ENCODE peak calls at places on chromosomes 7 and 10, in four cellular contexts. W is cardiac septum, I is neural crest cell, O is activated T-cell treated with anti-CD3 and anti-CD28 coated beads for 1 hour. J is an unnamed sample.

GRCh38 chr7:35505031-35505430 is 189.9 kb downstream of the HERPUD2 start:
- DNase-seq in W (no peak), I (no peak), O (no peak), J (no peak)

GRCh38 chr10:117175215-117175900 is 21.9 kb upstream of the KCNK18 start:
- DNase-seq in W (no peak), I (no peak), O (no peak), J (no peak)

GRCh38 chr7:151017953-151018420 is 6.3 kb downstream of the ATG9B start:
- DNase-seq in W (peak; percentile 87), I (peak; percentile 97), O (peak; percentile 77), J (peak; percentile 75)

GRCh38 chr10:74821501-74821900 is 4.9 kb upstream of the KAT6B start:
- DNase-seq in W (no peak), I (no peak), O (no peak), J (no peak)

GRCh38 chr7:78095549-78095948 is 297.0 kb downstream of the PHTF2 start:
- DNase-seq in W (no peak), I (no peak), O (no peak), J (no peak)

GRCh38 chr7:105779856-105780815 is 96.3 kb downstream of the ATXN7L1 start:
- DNase-seq in W (no peak), I (no peak), O (no peak), J (no peak)

GRCh38 chr7:99864041-99864440 is 12.8 kb downstream of the OR2AE1 start:
- DNase-seq in W (no peak), I (no peak), O (no peak), J (no peak)

GRCh38 chr7:129553861-129554530 is 51.7 kb downstream of the SMKR1 start:
- DNase-seq in W (no peak), I (no peak), O (peak; percentile 9), J (peak; percentile 40)

GRCh38 chr7:28960071-28960840 is 2.1 kb upstream of the TRIL start:
- DNase-seq in W (no peak), I (no peak), O (no peak), J (no peak)

GRCh38 chr7:81594767-81595166 is 175.1 kb downstream of the HGF start:
- DNase-seq in W (no peak), I (no peak), O (no peak), J (no peak)

GRCh38 chr10:52353960-52354394 is 39.9 kb downstream of the DKK1 start:
- DNase-seq in W (no peak), I (no peak), O (no peak), J (no peak)

GRCh38 chr10:95266674-95267095 is 24.1 kb downstream of the PDLIM1 start:
- DNase-seq in W (no peak), I (no peak), O (no peak), J (no peak)

GRCh38 chr7:153320728-153321127 is 561.2 kb downstream of the ACTR3B start:
- DNase-seq in W (no peak), I (no peak), O (no peak), J (no peak)